ENCODE peak calls at places on chromosomes 4 and X, in nine cellular contexts. Z is K562, O is sigmoid colon, X is tibial nerve, G is lower leg skin, N is esophagus squamous epithelium, H is heart left ventricle, I is Peyer's patch, U is uterus. T is an unnamed sample.

GRCh38 chrX:131746491-131746968 is 202.7 kb downstream of the OR13H1 start:
- DNase-seq in Z (peak), O (peak), X (no peak), G (no peak), N (peak), H (no peak), I (peak), U (peak), T (peak)

GRCh38 chr4:177077572-177077971 is 232.1 kb upstream of the NEIL3 start:
- DNase-seq in Z (no peak), O (no peak), X (no peak), G (no peak), N (no peak), H (no peak), I (no peak), U (no peak), T (no peak)

GRCh38 chrX:130171446-130172126 is at the start of gene RAB33A:
- DNase-seq in Z (no peak), O (peak), X (no peak), G (no peak), N (no peak), H (no peak), I (no peak), U (peak), T (peak)

GRCh38 chr4:160373911-160374310 is 1271.0 kb downstream of the RAPGEF2 start:
- DNase-seq in Z (no peak), O (no peak), X (no peak), G (no peak), N (no peak), H (no peak), I (no peak), U (no peak), T (no peak)

GRCh38 chr4:39004818-39005217 is 27.4 kb downstream of the TMEM156 start:
- DNase-seq in Z (no peak), O (no peak), X (no peak), G (no peak), N (no peak), H (no peak), I (no peak), U (no peak), T (no peak)

GRCh38 chr4:41661447-41662076 is 87.0 kb downstream of the PHOX2B start:
- DNase-seq in Z (peak), O (no peak), X (peak), G (peak), N (no peak), H (peak), I (peak), U (peak), T (peak)

GRCh38 chrX:19849433-19850190 is 37.8 kb downstream of the SH3KBP1 start:
- DNase-seq in Z (no peak), O (no peak), X (no peak), G (no peak), N (no peak), H (no peak), I (no peak), U (no peak), T (no peak)

GRCh38 chr4:55864577-55865223 is 11.3 kb downstream of the EXOC1 start:
- DNase-seq in Z (no peak), O (no peak), X (no peak), G (no peak), N (no peak), H (no peak), I (no peak), U (no peak), T (no peak)

GRCh38 chrX:11787564-11787963 is 29.5 kb downstream of the MSL3 start:
- DNase-seq in Z (peak), O (peak), X (peak), G (peak), N (no peak), H (peak), I (peak), U (peak), T (peak)

GRCh38 chr4:136369073-136369472 is 1163.2 kb downstream of the PCDH18 start:
- DNase-seq in Z (no peak), O (no peak), X (no peak), G (no peak), N (no peak), H (no peak), I (no peak), U (no peak), T (no peak)

GRCh38 chr4:94976371-94977011 is 218.7 kb downstream of the BMPR1B start:
- DNase-seq in Z (no peak), O (no peak), X (no peak), G (no peak), N (no peak), H (no peak), I (no peak), U (no peak), T (no peak)

GRCh38 chrX:118497180-118497814 is 1.7 kb downstream of the DOCK11 start:
- DNase-seq in Z (no peak), O (no peak), X (no peak), G (no peak), N (no peak), H (no peak), I (peak), U (no peak), T (no peak)

GRCh38 chr4:104756837-104757236 is 262.1 kb upstream of the CXXC4 start:
- DNase-seq in Z (no peak), O (no peak), X (no peak), G (no peak), N (no peak), H (no peak), I (no peak), U (no peak), T (no peak)

GRCh38 chrX:66015152-66015827 is 24.6 kb downstream of the VSIG4 start:
- DNase-seq in Z (peak), O (no peak), X (no peak), G (peak), N (no peak), H (no peak), I (peak), U (no peak), T (no peak)
- TF ChIP-seq POLR2A in Z (peak), O (no peak), X (peak), G (no peak), N (no peak), H (no peak), I (no peak), U (no peak), T (no peak)

DNA sequence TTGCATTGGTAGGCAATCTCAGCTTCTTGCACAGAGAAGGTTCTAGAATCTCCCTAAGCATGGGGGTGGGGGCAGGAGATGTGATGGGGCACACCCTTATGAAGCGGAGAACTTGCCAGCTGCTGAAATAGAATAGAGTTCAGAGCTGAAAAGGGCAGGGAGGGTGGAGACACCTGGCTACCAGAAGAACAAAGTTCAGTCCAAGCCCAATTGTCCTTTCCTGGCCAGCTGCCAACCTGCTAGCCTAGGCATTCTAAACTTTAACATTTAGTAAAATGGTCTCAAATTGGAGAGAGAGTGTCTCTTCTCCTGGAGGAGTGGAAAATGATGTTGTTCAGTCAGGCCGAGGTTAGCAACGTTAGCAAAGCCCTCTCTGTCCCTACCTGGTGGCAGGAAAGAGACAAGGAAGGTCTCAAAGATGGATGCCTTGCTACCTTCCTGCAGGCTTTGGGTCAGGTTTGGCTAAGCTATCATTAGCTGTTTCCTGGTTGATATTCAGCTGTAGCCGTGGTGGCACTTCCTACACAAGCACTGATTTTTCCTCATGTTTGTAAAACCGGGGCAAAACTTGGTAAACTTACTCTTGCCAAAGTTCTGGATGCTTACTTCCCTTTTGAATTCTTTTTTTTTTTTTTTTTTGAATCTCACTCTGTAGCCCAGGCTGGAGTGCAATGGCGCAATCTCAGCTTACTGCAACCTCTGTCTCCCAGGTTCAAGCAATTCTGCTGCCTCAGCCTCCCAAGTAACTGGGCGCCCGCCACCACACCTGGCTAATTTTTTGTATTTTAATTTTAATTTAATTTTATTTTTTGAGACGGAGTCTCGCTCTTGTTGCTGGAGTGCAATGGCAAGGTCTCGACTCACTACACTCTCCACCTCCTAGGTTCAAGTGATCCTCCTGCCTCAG is 34.6 kb upstream of the NYX start:
- DNase-seq in Z (no peak), O (no peak), X (no peak), G (no peak), N (no peak), H (peak), I (peak), U (no peak), T (peak)
- TF ChIP-seq CTCF in Z (no peak), O (no peak), X (no peak), G (no peak), N (no peak), H (no peak), I (no peak), U (no peak), T (no peak)

DNA sequence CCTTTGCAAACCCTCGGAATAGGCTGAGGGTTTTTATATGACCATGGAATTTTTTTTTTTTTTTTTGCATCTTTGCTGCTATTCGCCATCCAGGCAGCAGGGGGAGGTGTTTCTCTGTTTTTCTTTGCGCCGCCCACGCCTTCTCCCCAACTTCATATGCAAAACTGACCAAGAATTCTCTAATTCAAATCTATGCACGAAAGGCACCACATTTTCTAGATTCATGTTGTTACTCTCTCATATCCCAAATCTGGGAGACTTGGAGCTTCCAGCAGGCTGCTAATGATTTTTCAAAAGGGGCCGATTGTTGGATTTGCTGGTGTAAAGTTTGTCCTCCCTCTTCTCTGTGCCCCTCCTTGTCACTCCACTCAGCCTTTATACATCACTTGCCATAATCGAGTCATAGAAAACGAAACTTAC is 29.1 kb upstream of the BOD1L1 start:
- DNase-seq in Z (peak), O (peak), X (peak), G (peak), N (no peak), H (peak), I (peak), U (peak), T (peak)
- H3K4me3 ChIP-seq in Z (no peak), O (no peak), X (no peak), G (no peak), N (peak), H (peak), I (peak), U (no peak), T (peak)

GRCh38 chr4:111546881-111547280 is 598.4 kb upstream of the FAM241A start:
- DNase-seq in Z (no peak), O (no peak), X (no peak), G (no peak), N (no peak), H (no peak), I (no peak), U (no peak), T (no peak)
- TF ChIP-seq POLR2A in Z (no peak), O (no peak), X (no peak), G (no peak), N (no peak), H (no peak), I (no peak), U (no peak), T (no peak)

GRCh38 chrX:53398216-53398615 is 24.2 kb downstream of the SMC1A start:
- DNase-seq in Z (no peak), O (no peak), X (no peak), G (no peak), N (no peak), H (no peak), I (no peak), U (no peak), T (no peak)

DNA sequence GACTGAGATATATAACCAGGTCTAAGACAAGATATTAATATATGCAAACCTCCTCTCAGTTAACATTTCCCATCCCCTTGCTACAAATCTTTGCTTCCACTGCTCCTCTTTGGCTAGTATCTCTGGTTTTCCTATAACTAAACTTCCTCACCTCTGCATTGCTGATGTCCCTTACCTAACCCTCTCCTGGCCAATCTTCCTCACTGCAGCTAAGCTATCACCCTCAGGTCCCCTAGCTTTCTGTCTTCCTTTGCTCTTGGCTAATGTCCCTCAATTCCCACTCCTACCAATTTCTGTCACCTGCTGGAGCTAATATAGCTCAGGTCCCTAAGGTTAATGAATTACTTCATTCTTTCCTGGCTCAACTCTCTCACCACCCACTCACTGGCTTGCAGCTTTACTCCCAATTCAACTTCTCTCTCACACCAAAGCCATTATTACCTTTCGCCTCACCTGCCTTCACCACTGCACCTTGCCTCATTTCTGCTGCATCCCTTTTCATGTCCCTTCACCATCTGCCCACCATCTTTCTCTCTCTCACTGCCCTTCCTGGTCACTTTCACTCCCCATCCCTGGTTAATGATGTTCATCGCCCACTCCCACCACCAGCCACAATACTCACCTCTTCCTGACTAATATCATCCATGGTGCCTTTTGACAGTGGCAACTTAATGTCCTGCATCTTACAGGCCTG is 26.7 kb downstream of the SMC1A start:
- DNase-seq in Z (peak), O (no peak), X (no peak), G (no peak), N (no peak), H (no peak), I (no peak), U (no peak), T (no peak)
- TF ChIP-seq CTCF in Z (no peak), O (no peak), X (no peak), G (no peak), N (no peak), H (no peak), I (no peak), U (no peak), T (no peak)

GRCh38 chrX:37348237-37349130 is 680 bp upstream of the PRRG1 start:
- DNase-seq in Z (no peak), O (no peak), X (no peak), G (no peak), N (no peak), H (no peak), I (no peak), U (no peak), T (no peak)

GRCh38 chrX:37350034-37350365 is 836 bp downstream of the PRRG1 start:
- DNase-seq in Z (no peak), O (no peak), X (no peak), G (no peak), N (no peak), H (no peak), I (no peak), U (no peak), T (no peak)

GRCh38 chrX:37347420-37347819 is 1.7 kb upstream of the PRRG1 start:
- DNase-seq in Z (no peak), O (no peak), X (no peak), G (no peak), N (no peak), H (no peak), I (no peak), U (no peak), T (no peak)

GRCh38 chrX:37353646-37354045 is 4.5 kb downstream of the PRRG1 start:
- DNase-seq in Z (no peak), O (no peak), X (no peak), G (no peak), N (no peak), H (no peak), I (no peak), U (no peak), T (no peak)

DNA sequence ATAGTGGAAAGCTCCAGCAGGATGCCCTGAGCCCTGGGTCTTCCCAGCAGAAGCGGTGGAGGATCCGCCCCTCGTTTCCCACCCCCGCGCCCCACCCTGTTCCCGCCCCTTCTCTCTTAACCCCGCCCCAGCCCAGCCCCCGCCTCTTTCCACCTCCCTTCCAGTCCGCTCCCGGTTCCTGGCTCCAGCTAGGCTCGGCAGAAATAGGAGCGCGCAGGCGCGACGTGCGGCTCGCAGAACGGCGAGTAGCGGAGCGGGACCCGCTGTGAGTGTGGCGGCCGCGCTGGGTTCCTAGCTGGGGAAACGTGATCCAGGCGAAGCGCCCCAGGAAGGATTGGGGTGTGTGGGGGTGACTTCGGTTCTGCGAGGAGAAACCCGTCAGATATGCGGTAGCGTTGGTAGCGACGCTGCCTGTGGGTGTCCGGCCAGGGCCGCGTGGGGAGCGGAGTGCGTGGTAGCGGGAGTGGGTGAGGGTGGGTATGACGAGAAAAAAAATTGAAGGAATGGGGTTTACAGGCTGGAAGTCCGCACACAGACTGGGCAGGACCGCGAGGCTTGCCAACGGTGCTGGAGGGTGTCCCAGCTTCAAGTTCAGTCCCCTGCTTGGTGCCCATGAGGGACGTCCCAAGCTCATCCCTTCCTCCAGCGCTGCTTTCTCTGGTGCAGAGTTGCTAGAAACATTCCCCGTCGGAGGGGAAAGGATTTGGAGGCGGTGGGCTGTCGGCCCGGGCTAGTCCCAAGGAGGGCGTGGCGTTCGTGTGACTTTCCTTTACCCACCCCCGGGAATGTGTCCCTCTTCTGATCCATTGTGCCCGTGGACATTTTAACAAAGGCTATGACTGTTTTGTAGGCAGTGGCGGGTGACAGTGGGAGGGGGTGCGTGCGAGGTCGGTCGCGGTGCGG is at the start of gene PRRG1:
- DNase-seq in Z (peak), O (peak), X (peak), G (peak), N (no peak), H (peak), I (peak), U (peak), T (peak)
- H3K4me3 ChIP-seq in Z (peak), O (peak), X (peak), G (peak), N (peak), H (peak), I (peak), U (peak), T (peak)

DNA sequence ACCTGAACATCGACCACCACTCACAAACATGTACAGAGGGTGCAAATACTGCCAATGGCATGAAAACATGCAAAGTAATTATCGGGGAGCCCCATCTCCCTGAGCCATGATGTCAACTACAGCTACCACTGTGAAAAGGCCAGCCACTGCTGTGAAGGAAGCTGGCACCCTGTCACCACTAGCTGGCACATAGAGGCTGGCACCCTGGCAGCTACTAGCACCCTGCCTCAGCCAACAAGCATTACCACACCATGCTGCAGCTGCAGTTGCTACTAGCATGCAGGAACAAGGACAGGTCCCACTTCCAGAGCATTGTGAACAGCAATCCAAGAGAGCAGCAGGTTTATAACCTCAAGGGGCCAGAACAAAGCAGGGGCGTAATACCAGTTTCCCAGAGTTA is 81.4 kb downstream of the PRR32 start:
- DNase-seq in Z (no peak), O (no peak), X (no peak), G (no peak), N (no peak), H (no peak), I (no peak), U (no peak), T (no peak)
- TF ChIP-seq POLR2A in Z (no peak), O (no peak), X (no peak), G (no peak), N (no peak), H (no peak), I (no peak), U (no peak), T (no peak)

GRCh38 chrX:114717921-114718320 is 134.0 kb downstream of the HTR2C start:
- DNase-seq in Z (no peak), O (no peak), X (no peak), G (no peak), N (no peak), H (no peak), I (no peak), U (no peak), T (no peak)
- TF ChIP-seq CTCF in Z (peak), O (no peak), X (no peak), G (no peak), N (no peak), H (no peak), I (no peak), U (no peak), T (no peak)